ENCODE peak calls at places on chromosomes 7 and 10, in six cellular contexts. One of them, this sample, is unnamed.

GRCh38 chr10:117471344-117471874 is 71.1 kb upstream of the EMX2 start:
- DNase-seq in endodermal cell: no peak
- DNase-seq in Panc1: no peak
- DNase-seq in cardiac fibroblast: no peak
- DNase-seq in Calu3: no peak
- DNase-seq in foreskin keratinocyte: no peak
- DNase-seq in this sample: no peak

GRCh38 chr10:104323085-104323484 is 15.2 kb downstream of the ITPRIP start:
- DNase-seq in endodermal cell: peak
- DNase-seq in Panc1: no peak
- DNase-seq in cardiac fibroblast: no peak
- DNase-seq in Calu3: no peak
- DNase-seq in foreskin keratinocyte: no peak
- DNase-seq in this sample: no peak

GRCh38 chr7:30923009-30923773 is 11.5 kb downstream of the AQP1 start:
- DNase-seq in endodermal cell: peak
- DNase-seq in Panc1: no peak
- DNase-seq in cardiac fibroblast: no peak
- DNase-seq in Calu3: peak
- DNase-seq in foreskin keratinocyte: no peak
- DNase-seq in this sample: peak

GRCh38 chr7:106166651-106167342 is 54.7 kb upstream of the SYPL1 start:
- DNase-seq in endodermal cell: peak
- DNase-seq in Panc1: no peak
- DNase-seq in cardiac fibroblast: peak
- DNase-seq in Calu3: peak
- DNase-seq in foreskin keratinocyte: peak
- DNase-seq in this sample: no peak

GRCh38 chr7:15686957-15687644 is 618 bp upstream of the MEOX2 start:
- DNase-seq in endodermal cell: peak
- DNase-seq in Panc1: no peak
- DNase-seq in cardiac fibroblast: peak
- DNase-seq in Calu3: peak
- DNase-seq in foreskin keratinocyte: no peak
- DNase-seq in this sample: no peak

GRCh38 chr7:11261470-11261869 is 287.8 kb downstream of the PHF14 start:
- DNase-seq in endodermal cell: no peak
- DNase-seq in Panc1: no peak
- DNase-seq in cardiac fibroblast: no peak
- DNase-seq in Calu3: peak
- DNase-seq in foreskin keratinocyte: peak
- DNase-seq in this sample: no peak

GRCh38 chr7:24966802-24967201 is 13.2 kb downstream of the OSBPL3 start:
- DNase-seq in endodermal cell: no peak
- DNase-seq in Panc1: no peak
- DNase-seq in cardiac fibroblast: peak
- DNase-seq in Calu3: no peak
- DNase-seq in foreskin keratinocyte: no peak
- DNase-seq in this sample: no peak

GRCh38 chr10:69458426-69459100 is 7.3 kb downstream of the TSPAN15 start:
- DNase-seq in endodermal cell: peak
- DNase-seq in Panc1: no peak
- DNase-seq in cardiac fibroblast: no peak
- DNase-seq in Calu3: peak
- DNase-seq in foreskin keratinocyte: no peak
- DNase-seq in this sample: no peak

GRCh38 chr10:97355571-97355975 is 21.0 kb upstream of the FRAT2 start:
- DNase-seq in endodermal cell: peak
- DNase-seq in Panc1: no peak
- DNase-seq in cardiac fibroblast: peak
- DNase-seq in Calu3: no peak
- DNase-seq in foreskin keratinocyte: no peak
- DNase-seq in this sample: no peak

GRCh38 chr7:92645114-92645497 is 54.9 kb upstream of the FAM133B start:
- DNase-seq in endodermal cell: no peak
- DNase-seq in Panc1: no peak
- DNase-seq in cardiac fibroblast: no peak
- DNase-seq in Calu3: no peak
- DNase-seq in foreskin keratinocyte: no peak
- DNase-seq in this sample: no peak

GRCh38 chr10:90988802-90989201 is 67.9 kb upstream of the ANKRD1 start:
- DNase-seq in endodermal cell: no peak
- DNase-seq in Panc1: no peak
- DNase-seq in cardiac fibroblast: no peak
- DNase-seq in Calu3: no peak
- DNase-seq in foreskin keratinocyte: no peak
- DNase-seq in this sample: no peak

GRCh38 chr7:82204694-82205093 is 238.9 kb downstream of the CACNA2D1 start:
- DNase-seq in endodermal cell: no peak
- DNase-seq in Panc1: no peak
- DNase-seq in cardiac fibroblast: peak
- DNase-seq in Calu3: no peak
- DNase-seq in foreskin keratinocyte: peak
- DNase-seq in this sample: no peak

GRCh38 chr10:58237014-58237830 is 30.5 kb downstream of the IPMK start:
- DNase-seq in endodermal cell: no peak
- DNase-seq in Panc1: peak
- DNase-seq in cardiac fibroblast: peak
- DNase-seq in Calu3: peak
- DNase-seq in foreskin keratinocyte: peak
- DNase-seq in this sample: no peak

GRCh38 chr10:34407227-34407626 is 407.9 kb downstream of the PARD3 start:
- DNase-seq in endodermal cell: no peak
- DNase-seq in Panc1: no peak
- DNase-seq in cardiac fibroblast: peak
- DNase-seq in Calu3: peak
- DNase-seq in foreskin keratinocyte: peak
- DNase-seq in this sample: no peak

GRCh38 chr7:77258593-77258992 is 59.0 kb upstream of the FGL2 start:
- DNase-seq in endodermal cell: no peak
- DNase-seq in Panc1: no peak
- DNase-seq in cardiac fibroblast: no peak
- DNase-seq in Calu3: no peak
- DNase-seq in foreskin keratinocyte: no peak
- DNase-seq in this sample: no peak

GRCh38 chr10:29064665-29065064 is 224.2 kb upstream of the LYZL1 start:
- DNase-seq in endodermal cell: no peak
- DNase-seq in Panc1: no peak
- DNase-seq in cardiac fibroblast: peak
- DNase-seq in Calu3: no peak
- DNase-seq in foreskin keratinocyte: peak
- DNase-seq in this sample: no peak

GRCh38 chr7:13987395-13987794 is 2.1 kb downstream of the ETV1 start:
- DNase-seq in endodermal cell: no peak
- DNase-seq in Panc1: no peak
- DNase-seq in cardiac fibroblast: peak
- DNase-seq in Calu3: no peak
- DNase-seq in foreskin keratinocyte: no peak
- DNase-seq in this sample: no peak

GRCh38 chr10:101830322-101831168 is 12.3 kb upstream of the OGA start:
- DNase-seq in endodermal cell: peak
- DNase-seq in Panc1: no peak
- DNase-seq in cardiac fibroblast: peak
- DNase-seq in Calu3: peak
- DNase-seq in foreskin keratinocyte: peak
- DNase-seq in this sample: peak

GRCh38 chr7:51226916-51227535 is 89.6 kb downstream of the COBL start:
- DNase-seq in endodermal cell: no peak
- DNase-seq in Panc1: no peak
- DNase-seq in cardiac fibroblast: no peak
- DNase-seq in Calu3: no peak
- DNase-seq in foreskin keratinocyte: no peak
- DNase-seq in this sample: peak

GRCh38 chr7:51226042-51226755 is 90.4 kb downstream of the COBL start:
- DNase-seq in endodermal cell: no peak
- DNase-seq in Panc1: no peak
- DNase-seq in cardiac fibroblast: no peak
- DNase-seq in Calu3: no peak
- DNase-seq in foreskin keratinocyte: peak
- DNase-seq in this sample: peak

GRCh38 chr7:51223505-51223904 is 93.1 kb downstream of the COBL start:
- DNase-seq in endodermal cell: no peak
- DNase-seq in Panc1: no peak
- DNase-seq in cardiac fibroblast: no peak
- DNase-seq in Calu3: no peak
- DNase-seq in foreskin keratinocyte: no peak
- DNase-seq in this sample: peak

GRCh38 chr7:51222916-51223315 is 93.7 kb downstream of the COBL start:
- DNase-seq in endodermal cell: no peak
- DNase-seq in Panc1: no peak
- DNase-seq in cardiac fibroblast: no peak
- DNase-seq in Calu3: no peak
- DNase-seq in foreskin keratinocyte: no peak
- DNase-seq in this sample: peak

GRCh38 chr7:51224811-51225581 is 91.6 kb downstream of the COBL start:
- DNase-seq in endodermal cell: peak
- DNase-seq in Panc1: no peak
- DNase-seq in cardiac fibroblast: no peak
- DNase-seq in Calu3: peak
- DNase-seq in foreskin keratinocyte: peak
- DNase-seq in this sample: peak
- TF ChIP-seq CTCF in endodermal cell: peak
- TF ChIP-seq CTCF in Panc1: no peak
- TF ChIP-seq CTCF in cardiac fibroblast: peak
- TF ChIP-seq CTCF in Calu3: peak
- TF ChIP-seq CTCF in foreskin keratinocyte: peak
- TF ChIP-seq CTCF in this sample: peak

DNA sequence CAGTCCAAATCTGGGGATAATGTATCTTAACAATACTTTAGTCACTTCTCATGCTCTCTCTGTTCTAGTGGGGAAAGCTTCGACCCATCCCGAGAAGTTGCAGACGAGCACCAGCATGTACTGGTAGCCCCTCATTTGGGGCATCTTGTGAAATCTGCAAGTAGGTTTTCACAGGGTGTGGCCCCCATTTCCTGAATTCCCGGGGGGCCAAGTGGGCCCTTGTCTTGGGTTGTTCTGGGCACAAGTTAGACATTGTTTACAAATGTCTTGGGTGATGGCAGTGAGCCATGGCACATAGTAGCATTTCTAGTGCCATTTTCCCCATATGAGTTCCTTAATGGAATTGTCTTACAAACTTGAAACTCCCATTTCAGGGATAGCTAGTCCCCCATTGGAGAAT is 216.7 kb upstream of the KCND2 start:
- DNase-seq in endodermal cell: no peak
- DNase-seq in Panc1: no peak
- DNase-seq in cardiac fibroblast: no peak
- DNase-seq in Calu3: no peak
- DNase-seq in foreskin keratinocyte: no peak
- DNase-seq in this sample: no peak
- TF ChIP-seq CTCF in endodermal cell: no peak
- TF ChIP-seq CTCF in Panc1: no peak
- TF ChIP-seq CTCF in cardiac fibroblast: no peak
- TF ChIP-seq CTCF in Calu3: no peak
- TF ChIP-seq CTCF in foreskin keratinocyte: no peak
- TF ChIP-seq CTCF in this sample: no peak

DNA sequence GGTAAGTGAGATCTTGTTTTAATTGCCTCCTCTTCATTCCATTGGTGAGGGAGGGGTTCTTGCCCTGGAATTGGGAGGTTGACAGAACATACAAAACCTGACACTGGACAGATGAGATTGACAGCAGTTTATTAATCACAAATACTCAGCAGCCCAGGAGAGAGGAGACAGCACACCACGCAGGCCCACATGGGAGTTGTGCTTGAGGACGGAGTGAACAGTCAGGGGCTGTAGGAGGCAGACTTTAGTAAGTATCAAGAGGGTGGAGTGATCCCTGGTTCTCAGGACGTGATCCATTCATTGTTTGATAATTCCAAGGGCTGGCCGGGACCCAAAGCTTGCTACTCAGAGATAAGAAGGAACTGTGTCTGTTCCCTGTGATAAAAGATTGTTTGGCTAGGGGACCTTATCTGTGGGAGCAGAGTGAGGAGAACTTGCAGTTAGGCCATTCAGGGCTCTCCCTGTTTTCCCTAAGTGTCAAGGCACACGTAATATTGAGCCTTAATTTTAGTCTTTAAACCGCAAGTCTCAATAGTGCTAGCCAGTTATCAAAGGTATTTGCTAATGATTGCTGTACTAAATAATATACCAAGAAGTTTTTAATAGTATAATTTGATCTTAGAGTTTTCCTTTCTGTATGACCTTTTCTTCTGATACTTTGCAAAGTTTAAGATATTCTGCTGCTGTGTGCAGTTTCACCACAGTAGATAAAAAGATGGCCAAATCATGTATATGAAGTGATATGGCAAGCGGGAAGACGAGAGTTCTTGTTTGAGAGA is 14.5 kb downstream of the CAPZA2 start:
- DNase-seq in endodermal cell: peak
- DNase-seq in Panc1: no peak
- DNase-seq in cardiac fibroblast: peak
- DNase-seq in Calu3: no peak
- DNase-seq in foreskin keratinocyte: no peak
- DNase-seq in this sample: no peak
- TF ChIP-seq CTCF in endodermal cell: peak
- TF ChIP-seq CTCF in Panc1: no peak
- TF ChIP-seq CTCF in cardiac fibroblast: no peak
- TF ChIP-seq CTCF in Calu3: no peak
- TF ChIP-seq CTCF in foreskin keratinocyte: no peak
- TF ChIP-seq CTCF in this sample: no peak

GRCh38 chr7:158015403-158016116 is 572.1 kb downstream of the PTPRN2 start:
- DNase-seq in endodermal cell: peak
- DNase-seq in Panc1: no peak
- DNase-seq in cardiac fibroblast: no peak
- DNase-seq in Calu3: no peak
- DNase-seq in foreskin keratinocyte: no peak
- DNase-seq in this sample: no peak
- TF ChIP-seq CTCF in endodermal cell: no peak
- TF ChIP-seq CTCF in Panc1: no peak
- TF ChIP-seq CTCF in cardiac fibroblast: no peak
- TF ChIP-seq CTCF in Calu3: no peak
- TF ChIP-seq CTCF in foreskin keratinocyte: no peak
- TF ChIP-seq CTCF in this sample: no peak

DNA sequence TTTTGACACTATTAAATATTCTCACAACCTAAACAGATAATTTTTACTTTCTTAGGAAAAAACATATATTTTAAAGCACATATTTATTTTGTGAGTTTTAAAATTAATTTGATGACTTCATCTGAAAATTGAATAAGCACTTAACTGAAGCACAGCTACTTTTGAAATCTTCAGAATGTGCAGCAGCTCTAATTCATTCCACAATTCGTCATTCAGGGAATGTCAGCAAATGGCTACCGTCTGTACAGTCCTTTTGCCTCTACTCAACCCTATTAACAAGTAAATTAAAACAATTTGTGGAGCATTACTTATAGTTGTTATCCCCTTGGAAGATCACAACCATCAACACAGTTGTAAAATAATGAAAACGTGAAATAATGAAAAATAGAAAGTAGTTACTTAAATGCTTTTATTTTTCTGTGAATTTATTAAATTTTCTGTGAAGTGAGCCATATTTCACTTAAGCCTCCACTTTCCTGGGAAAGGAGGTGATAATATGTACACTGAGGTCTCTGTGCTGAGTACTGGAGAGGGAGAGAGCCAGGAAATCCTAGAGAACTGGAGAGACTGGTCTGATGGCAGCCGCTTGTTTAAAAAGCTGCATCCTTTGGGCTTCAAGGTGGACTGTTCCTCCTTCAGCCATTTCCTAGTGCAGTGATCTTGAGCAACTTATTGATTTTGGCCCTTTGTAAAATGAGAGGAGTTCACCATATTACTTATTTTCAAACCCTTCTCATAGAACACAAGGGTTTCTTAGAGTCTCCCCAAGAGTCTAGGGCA is 70.6 kb downstream of the REEP3 start:
- DNase-seq in endodermal cell: no peak
- DNase-seq in Panc1: no peak
- DNase-seq in cardiac fibroblast: no peak
- DNase-seq in Calu3: peak
- DNase-seq in foreskin keratinocyte: no peak
- DNase-seq in this sample: no peak
- TF ChIP-seq CTCF in endodermal cell: no peak
- TF ChIP-seq CTCF in Panc1: no peak
- TF ChIP-seq CTCF in cardiac fibroblast: no peak
- TF ChIP-seq CTCF in Calu3: no peak
- TF ChIP-seq CTCF in foreskin keratinocyte: no peak
- TF ChIP-seq CTCF in this sample: no peak